ENCODE peak calls at places on chromosomes 12 and 14, in four cellular contexts. L is fibroblast of lung, Q is astrocyte, R is cardiac muscle cell. B is an unnamed sample. For H3K36me3, the result is how much of the 10 kb centered on the place peaks cover.

GRCh38 chr12:28313631-28314030 is 123.4 kb downstream of the CCDC91 start:
- DNase-seq in L (peak), Q (peak), R (peak), B (peak)

GRCh38 chr12:49345048-49345839 is 1.4 kb upstream of the DNAJC22 start:
- DNase-seq in Q (no peak), L (no peak), R (no peak), B (peak)

GRCh38 chr14:101400815-101401214 is 160.5 kb upstream of the DIO3 start:
- DNase-seq in Q (no peak), L (peak), R (peak), B (no peak)

GRCh38 chr14:65015391-65015790 is 28.7 kb downstream of the FNTB start:
- DNase-seq in R (no peak), L (no peak), Q (no peak), B (no peak)

GRCh38 chr12:10409387-10409786 is at the start of gene KLRC4:
- DNase-seq in L (peak), Q (no peak), R (peak), B (peak)

GRCh38 chr14:106013879-106014376 is 487.5 kb downstream of the TMEM121 start:
- DNase-seq in Q (no peak), L (no peak), R (no peak), B (no peak)

GRCh38 chr14:86766469-86766868 is 1226.5 kb downstream of the GALC start:
- DNase-seq in R (no peak), L (peak), Q (no peak), B (no peak)

GRCh38 chr14:69291396-69291795 is 31.4 kb downstream of the GALNT16 start:
- DNase-seq in Q (no peak), R (no peak), L (no peak), B (no peak)

GRCh38 chr12:52263761-52264434 is 10.5 kb upstream of the KRT86 start:
- DNase-seq in L (no peak), R (no peak), Q (no peak), B (no peak)

GRCh38 chr12:13435535-13435934 is 239.0 kb downstream of the EMP1 start:
- DNase-seq in R (no peak), L (no peak), Q (no peak), B (peak)

GRCh38 chr12:92041742-92042141 is 103.9 kb downstream of the BTG1 start:
- DNase-seq in R (no peak), Q (no peak), L (no peak), B (no peak)

GRCh38 chr12:106301611-106302321 is 767 bp upstream of the TCP11L2 start:
- DNase-seq in L (peak), Q (peak), R (peak), B (peak)

GRCh38 chr12:52007158-52007921 is 594 bp downstream of the TAMALIN start:
- DNase-seq in Q (no peak), R (peak), L (peak), B (peak)

GRCh38 chr12:31478425-31478824 is 112.5 kb downstream of the DENND5B start:
- DNase-seq in L (no peak), Q (no peak), R (no peak), B (no peak)

GRCh38 chr12:1277905-1278304 is 286.9 kb downstream of the ERC1 start:
- DNase-seq in L (no peak), R (no peak), Q (no peak), B (no peak)

GRCh38 chr14:22939684-22940083 is 10.5 kb upstream of the PRMT5 start:
- DNase-seq in R (no peak), Q (peak), L (peak), B (no peak)

GRCh38 chr14:52351561-52352491 is 37.7 kb downstream of the PTGER2 start:
- DNase-seq in L (peak), Q (peak), R (peak), B (no peak)

GRCh38 chr12:34294671-34295365 is 272.5 kb downstream of the ALG10 start:
- DNase-seq in R (no peak), L (no peak), Q (no peak), B (no peak)

GRCh38 chr14:20697273-20698017 is 8.9 kb downstream of the ANG start:
- DNase-seq in L (peak), Q (peak), R (peak), B (peak)

GRCh38 chr12:95522692-95523091 is 28.6 kb downstream of the USP44 start:
- DNase-seq in L (no peak), R (no peak), Q (no peak), B (peak)

GRCh38 chr12:59055204-59055839 is 135.0 kb upstream of the LRIG3 start:
- DNase-seq in R (peak), L (peak), Q (peak), B (peak)

GRCh38 chr12:98530068-98530467 is 14.7 kb downstream of the TMPO start:
- DNase-seq in Q (no peak), R (no peak), L (no peak), B (no peak)
- H3K36me3 ChIP-seq in Q (under half), R (under half), L (under half), B (half or more)

DNA sequence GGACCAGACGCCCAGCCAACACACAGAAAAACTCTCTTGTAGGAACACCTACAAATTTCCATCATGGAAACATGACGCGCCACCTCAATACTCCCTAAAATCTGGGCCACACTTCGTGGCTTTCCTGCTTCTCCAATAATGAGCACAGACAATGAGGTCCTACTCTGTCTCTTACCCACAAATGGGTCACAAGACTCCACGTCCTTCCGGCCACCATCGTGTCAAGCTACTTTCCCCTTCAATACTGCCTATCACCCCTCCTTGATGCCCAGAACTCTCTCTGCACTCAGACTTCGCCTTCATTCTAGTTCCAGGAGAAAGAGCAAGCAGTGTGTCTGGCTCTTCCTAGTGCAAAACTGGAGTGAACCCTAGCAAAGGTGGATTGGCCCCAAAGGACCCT is 28.1 kb downstream of the SBNO1 start:
- DNase-seq in R (no peak), L (no peak), Q (no peak), B (no peak)
- H3K36me3 ChIP-seq in R (half or more), L (under half), Q (under half), B (under half)

DNA sequence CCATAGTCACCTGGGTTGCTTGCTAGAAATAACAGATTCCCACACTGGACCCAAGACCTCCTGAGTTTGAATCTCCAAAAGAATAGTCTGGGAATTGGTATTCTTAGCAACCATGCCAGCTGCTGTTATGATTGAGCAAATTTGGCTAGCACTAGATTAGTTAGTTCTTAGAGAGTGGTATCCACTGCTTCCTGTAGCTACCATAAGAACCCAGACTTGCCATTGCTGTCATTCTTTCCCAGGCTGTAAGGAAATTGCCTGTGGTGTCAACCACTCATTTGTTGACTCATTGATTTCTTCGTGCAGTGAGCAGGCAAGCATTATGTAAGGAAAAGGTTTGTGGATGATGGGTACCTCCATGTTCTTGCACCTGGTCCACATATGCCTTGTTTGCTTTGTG is 201.8 kb upstream of the RGS6 start:
- DNase-seq in R (no peak), L (no peak), Q (peak), B (no peak)
- H3K36me3 ChIP-seq in R (under half), L (under half), Q (under half), B (under half)

GRCh38 chr12:71654200-71654599 is 9.4 kb downstream of the ZFC3H1 start:
- DNase-seq in L (no peak), Q (no peak), R (no peak), B (no peak)
- H3K36me3 ChIP-seq in L (under half), Q (under half), R (under half), B (half or more)

DNA sequence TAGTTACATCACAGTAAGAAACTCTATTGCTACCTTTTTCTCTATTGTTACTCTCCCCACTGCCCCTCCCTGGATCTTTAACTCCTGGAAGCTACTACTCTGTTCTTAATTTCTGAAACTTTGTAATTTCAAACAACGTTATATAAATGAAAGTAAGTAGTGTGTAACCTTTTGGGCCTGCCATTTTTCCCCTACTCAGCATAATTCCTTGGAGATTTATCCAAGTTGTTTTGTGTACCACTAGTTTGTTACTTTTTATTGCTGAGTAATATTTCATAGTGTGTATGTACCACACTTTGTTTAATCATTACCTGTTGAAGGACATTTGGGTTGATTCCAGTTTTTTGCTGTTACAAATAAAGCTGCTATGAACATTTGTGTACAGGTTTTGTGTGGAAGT is 37.9 kb downstream of the ASCL1 start:
- DNase-seq in L (no peak), Q (no peak), R (no peak), B (no peak)
- H3K36me3 ChIP-seq in L (under half), Q (under half), R (under half), B (under half)

GRCh38 chr12:48060474-48060873 is 45.4 kb downstream of the SENP1 start:
- DNase-seq in R (no peak), L (no peak), Q (no peak), B (no peak)

GRCh38 chr12:48061943-48062719 is 43.7 kb downstream of the SENP1 start:
- DNase-seq in Q (no peak), L (no peak), R (peak), B (no peak)

GRCh38 chr12:48058771-48059170 is 47.1 kb downstream of the SENP1 start:
- DNase-seq in Q (no peak), L (no peak), R (no peak), B (no peak)

GRCh38 chr12:48067250-48067938 is 38.5 kb downstream of the SENP1 start:
- DNase-seq in L (no peak), R (no peak), Q (no peak), B (no peak)

DNA sequence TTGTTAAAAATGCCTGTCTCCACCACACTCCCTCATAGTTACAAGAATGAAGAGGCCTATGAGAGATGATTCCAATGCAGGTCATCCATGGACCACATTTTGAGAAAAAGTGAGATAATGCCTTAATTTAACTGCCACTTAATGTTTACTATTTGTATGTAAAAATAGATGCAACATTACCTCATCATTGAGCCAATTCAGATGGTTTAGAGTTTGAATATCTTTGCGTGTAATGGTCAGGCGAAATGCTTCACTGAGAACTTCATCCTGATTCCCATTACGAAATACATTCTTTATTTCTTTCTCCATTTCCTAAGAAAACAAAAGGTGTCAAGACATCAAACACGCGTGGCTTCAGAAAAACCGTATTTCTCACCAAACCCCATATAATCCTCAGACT is 42.3 kb downstream of the SENP1 start:
- DNase-seq in L (no peak), Q (no peak), R (no peak), B (no peak)
- H3K36me3 ChIP-seq in L (under half), Q (under half), R (half or more), B (half or more)

DNA sequence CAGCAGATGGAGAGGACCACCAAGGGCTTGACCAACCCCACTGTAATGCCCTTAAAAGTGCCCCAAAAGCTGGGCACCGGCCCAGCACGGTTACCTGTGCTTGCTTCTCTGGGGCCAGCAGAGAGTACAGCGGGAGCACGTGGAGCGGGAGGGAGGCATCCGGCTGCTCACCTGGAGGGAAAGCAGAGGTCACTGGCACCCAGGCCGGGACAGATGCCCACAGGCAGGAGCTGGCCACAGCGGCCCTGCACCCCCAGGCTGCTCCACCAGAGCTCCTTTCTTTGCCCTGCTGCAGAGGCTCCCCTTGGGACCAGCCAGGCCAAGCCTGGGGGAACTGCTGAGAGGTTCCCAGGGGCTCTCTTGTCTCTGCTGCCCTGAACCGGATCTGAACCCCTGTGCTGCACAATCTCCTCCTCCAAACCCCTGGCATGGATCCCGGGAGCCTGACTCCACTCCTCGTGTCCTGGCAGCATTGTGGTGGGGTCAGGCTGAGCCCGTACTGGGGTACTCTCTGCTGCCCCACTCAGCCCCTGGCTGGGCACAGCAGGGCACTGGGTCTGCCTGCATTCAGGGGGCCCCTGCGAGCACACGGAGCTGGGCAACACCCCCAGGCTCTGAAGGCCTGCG is 24.0 kb downstream of the DHX37 start:
- DNase-seq in R (no peak), L (no peak), Q (no peak), B (no peak)
- H3K36me3 ChIP-seq in R (under half), L (under half), Q (under half), B (under half)

B was measured in SJCRH30.